ENCODE peak calls at places on chromosomes 7 and 10, in four cellular contexts. U is Kasumi-1, K is mesothelial cell of epicardium, G is NT2/D1. F is an unnamed sample.

GRCh38 chr10:77168861-77169260 is 468.7 kb downstream of the KCNMA1 start:
- DNase-seq in G (no peak), K (no peak), U (no peak), F (no peak)

GRCh38 chr10:59323036-59323459 is 39.3 kb downstream of the FAM13C start:
- DNase-seq in K (no peak), G (no peak), U (no peak), F (no peak)

GRCh38 chr10:118723467-118723866 is 31.3 kb downstream of the CACUL1 start:
- DNase-seq in K (no peak), U (no peak), G (no peak), F (no peak)

GRCh38 chr10:90674461-90674860 is 183.4 kb downstream of the HTR7 start:
- DNase-seq in K (no peak), U (no peak), G (no peak), F (no peak)

GRCh38 chr7:158301221-158301620 is 286.4 kb downstream of the PTPRN2 start:
- DNase-seq in G (no peak), U (no peak), K (no peak), F (no peak)

GRCh38 chr7:80403686-80404241 is 108.1 kb downstream of the GNAT3 start:
- DNase-seq in U (no peak), K (no peak), G (no peak), F (no peak)

GRCh38 chr10:131200856-131201470 is 110.6 kb downstream of the TCERG1L start:
- DNase-seq in K (peak), U (no peak), G (no peak), F (no peak)

GRCh38 chr7:19060870-19061269 is 56.6 kb downstream of the TWIST1 start:
- DNase-seq in U (no peak), K (no peak), G (no peak), F (no peak)

GRCh38 chr10:123512881-123513822 is 153.0 kb upstream of the GPR26 start:
- DNase-seq in U (no peak), G (no peak), K (no peak), F (no peak)

GRCh38 chr10:33223326-33224014 is 111.0 kb downstream of the NRP1 start:
- DNase-seq in U (no peak), G (no peak), K (no peak), F (no peak)

GRCh38 chr7:80661729-80662128 is 23.3 kb downstream of the CD36 start:
- DNase-seq in U (peak), K (no peak), G (peak), F (no peak)

GRCh38 chr10:4633776-4634175 is 192.2 kb upstream of the AKR1E2 start:
- DNase-seq in U (no peak), K (no peak), G (no peak), F (no peak)